ENCODE peak calls at places on chromosomes 12 and 14, in five cellular contexts. N is cardiac muscle cell, J is A549, X is fibroblast of the aortic adventitia, R is heart right ventricle. E is an unnamed sample.

GRCh38 chr12:42140901-42141300 is 3.8 kb downstream of the GXYLT1 start:
- DNase-seq in N (peak; percentile 37), R (peak; percentile 17), X (no peak), J (no peak), E (peak; percentile 31)

GRCh38 chr14:96255501-96256366 is at the start of gene BDKRB1:
- DNase-seq in X (peak; percentile 98), R (no peak), J (no peak), N (no peak), E (peak; percentile 94)

GRCh38 chr12:3313066-3313465 is 177.9 kb upstream of the PRMT8 start:
- DNase-seq in N (no peak), R (no peak), X (peak; percentile 58), J (no peak), E (peak; percentile 89)

GRCh38 chr14:106551265-106551664 is 1024.9 kb downstream of the TMEM121 start:
- DNase-seq in N (no peak), R (no peak), J (no peak), X (no peak), E (no peak)

GRCh38 chr14:100593751-100594624 is 6.8 kb upstream of the BEGAIN start:
- DNase-seq in J (no peak), X (no peak), N (no peak), R (no peak), E (no peak)

GRCh38 chr14:104873380-104874055 is 8.4 kb downstream of the CEP170B start:
- DNase-seq in X (no peak), J (no peak), N (no peak), R (no peak), E (no peak)

GRCh38 chr14:33118653-33119052 is 180.0 kb downstream of the NPAS3 start:
- DNase-seq in J (no peak), R (no peak), X (no peak), N (no peak), E (no peak)

GRCh38 chr12:118015944-118016343 is 559 bp upstream of the RFC5 start:
- DNase-seq in R (no peak), J (no peak), X (no peak), N (no peak), E (no peak)

GRCh38 chr12:126926023-126926600 is 1340.9 kb upstream of the TMEM132C start:
- DNase-seq in J (no peak), R (no peak), N (no peak), X (peak; percentile 0), E (no peak)

GRCh38 chr14:106842687-106843086 is 1316.3 kb downstream of the TMEM121 start:
- DNase-seq in X (no peak), R (no peak), N (no peak), J (peak; percentile 50), E (no peak)

DNA sequence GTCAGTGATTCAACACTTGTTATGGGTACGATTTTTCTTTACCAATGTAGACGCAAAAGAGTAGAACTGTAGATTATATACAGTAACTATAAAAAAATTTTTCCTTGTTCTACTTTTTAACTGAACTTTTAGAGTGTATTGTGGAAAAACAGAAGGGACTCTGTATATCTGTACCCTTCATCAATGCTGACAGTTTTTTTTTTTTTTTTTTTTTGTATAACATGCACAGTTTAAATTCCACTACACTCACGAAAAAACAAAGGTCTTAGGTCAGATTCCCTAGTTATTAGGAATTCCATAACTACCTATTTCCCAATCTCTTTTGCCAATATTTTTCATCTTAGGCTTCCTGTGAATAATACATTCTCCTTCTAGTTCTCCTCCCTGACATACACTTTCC is 6.4 kb downstream of the DDHD1 start:
- DNase-seq in N (no peak), X (no peak), J (no peak), R (no peak), E (no peak)
- H3K4me3 ChIP-seq in N (no peak overlapping the region), X (no peak overlapping the region), J (no peak overlapping the region), R (no peak overlapping the region), E (no peak overlapping the region)

DNA sequence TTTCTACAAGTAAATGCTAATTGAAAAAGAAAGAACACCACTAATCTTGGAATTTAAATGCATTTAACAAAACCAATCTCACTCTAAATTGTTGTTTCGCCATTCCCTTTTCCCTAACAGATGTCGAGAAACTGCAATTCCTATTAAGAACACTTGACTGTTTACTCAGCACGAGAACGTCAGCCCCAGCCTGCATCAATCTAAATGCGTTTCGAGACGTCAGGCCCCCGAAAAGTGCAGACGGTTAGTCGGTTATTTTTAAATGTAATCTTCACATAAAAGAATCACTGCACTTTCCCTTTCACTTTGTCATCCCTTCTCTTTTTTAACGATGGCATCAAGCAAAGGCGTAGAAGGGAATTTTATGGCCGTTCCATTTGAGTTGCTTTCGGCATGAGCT is 837.6 kb downstream of the VRK1 start:
- DNase-seq in R (no peak), J (no peak), N (no peak), X (no peak), E (no peak)
- TF ChIP-seq CTCF in R (no peak), J (no peak), N (no peak), X (no peak), E (no peak)

DNA sequence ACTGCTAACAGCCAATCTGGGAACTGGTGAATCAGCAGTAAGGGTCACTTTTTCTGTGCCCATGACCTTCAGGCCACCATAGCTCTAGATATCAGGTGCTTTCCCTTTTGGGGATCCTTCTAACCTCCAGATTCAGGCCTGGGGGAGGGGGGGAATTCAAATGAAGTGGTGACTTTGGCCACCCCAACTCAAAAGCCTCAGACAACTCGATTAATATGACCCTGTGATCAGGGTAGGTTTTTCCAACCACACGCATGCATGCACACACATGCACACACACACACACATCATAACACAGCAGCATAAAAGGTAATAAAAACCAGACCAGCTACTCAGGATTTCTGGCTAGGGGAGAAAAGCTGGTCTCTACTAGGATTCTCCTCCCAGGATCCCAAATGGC is 5.3 kb downstream of the TBX3 start:
- DNase-seq in J (no peak), X (no peak), N (no peak), R (no peak), E (no peak)
- H3K4me3 ChIP-seq in J (no peak overlapping the region), X (no peak overlapping the region), N (peak overlapping the region; percentile 73), R (peak overlapping the region; percentile 68), E (peak overlapping the region; percentile 99)

GRCh38 chr12:68237068-68237467 is 11.5 kb upstream of the IL26 start:
- DNase-seq in J (no peak), X (peak; percentile 66), R (no peak), N (no peak), E (no peak)
- TF ChIP-seq CTCF in J (no peak), X (peak; percentile 57), R (no peak), N (peak; percentile 42), E (peak; percentile 15)

GRCh38 chr12:121795029-121795977 is 1.8 kb upstream of the RHOF start:
- DNase-seq in J (peak; percentile 81), N (peak; percentile 85), X (peak; percentile 90), R (peak; percentile 89), E (peak; percentile 86)
- H3K4me3 ChIP-seq in J (peak overlapping the region; percentile 30), N (no peak overlapping the region), X (no peak overlapping the region), R (peak overlapping the region; percentile 60), E (no peak overlapping the region)

DNA sequence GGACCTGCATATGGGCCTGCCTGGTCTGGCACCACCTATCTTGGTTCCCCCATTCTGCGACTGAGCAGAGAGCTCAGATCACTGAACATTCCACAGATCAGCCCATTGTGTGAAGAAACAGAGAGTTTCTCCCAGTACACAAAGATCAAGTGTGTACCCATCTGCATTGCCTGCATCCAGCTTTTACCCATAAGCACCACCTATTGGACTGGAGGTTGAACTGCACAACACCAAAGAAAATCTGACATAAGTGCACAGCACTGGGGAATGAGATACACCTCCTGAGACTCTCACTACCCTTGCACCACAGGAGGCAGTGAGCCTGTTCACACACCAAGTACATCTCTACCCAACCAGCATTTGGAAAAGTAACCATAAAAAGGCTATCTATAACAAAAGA is 362.6 kb upstream of the CLEC14A start:
- DNase-seq in X (no peak), J (no peak), R (no peak), N (no peak), E (no peak)
- TF ChIP-seq CTCF in X (no peak), J (no peak), R (no peak), N (no peak), E (peak; percentile 14)

GRCh38 chr12:121060149-121061001 is 21.3 kb upstream of the OASL start:
- DNase-seq in R (peak; percentile 59), N (peak; percentile 67), J (peak; percentile 38), X (peak; percentile 38), E (peak; percentile 48)
- H3K4me3 ChIP-seq in R (peak overlapping the region; percentile 51), N (no peak overlapping the region), J (peak overlapping the region; percentile 11), X (peak overlapping the region; percentile 6), E (no peak overlapping the region)

GRCh38 chr12:57223191-57224165 is 6.0 kb upstream of the SHMT2 start:
- DNase-seq in R (no peak), X (no peak), N (no peak), J (no peak), E (no peak)

GRCh38 chr12:57221169-57221917 is 4.7 kb downstream of the NXPH4 start:
- DNase-seq in X (no peak), J (no peak), R (no peak), N (no peak), E (no peak)

GRCh38 chr12:57220770-57221168 is 4.2 kb downstream of the NXPH4 start:
- DNase-seq in J (no peak), X (no peak), N (no peak), R (no peak), E (no peak)

GRCh38 chr12:57224278-57224972 is 5.1 kb upstream of the SHMT2 start:
- DNase-seq in J (no peak), X (no peak), R (no peak), N (no peak), E (no peak)

DNA sequence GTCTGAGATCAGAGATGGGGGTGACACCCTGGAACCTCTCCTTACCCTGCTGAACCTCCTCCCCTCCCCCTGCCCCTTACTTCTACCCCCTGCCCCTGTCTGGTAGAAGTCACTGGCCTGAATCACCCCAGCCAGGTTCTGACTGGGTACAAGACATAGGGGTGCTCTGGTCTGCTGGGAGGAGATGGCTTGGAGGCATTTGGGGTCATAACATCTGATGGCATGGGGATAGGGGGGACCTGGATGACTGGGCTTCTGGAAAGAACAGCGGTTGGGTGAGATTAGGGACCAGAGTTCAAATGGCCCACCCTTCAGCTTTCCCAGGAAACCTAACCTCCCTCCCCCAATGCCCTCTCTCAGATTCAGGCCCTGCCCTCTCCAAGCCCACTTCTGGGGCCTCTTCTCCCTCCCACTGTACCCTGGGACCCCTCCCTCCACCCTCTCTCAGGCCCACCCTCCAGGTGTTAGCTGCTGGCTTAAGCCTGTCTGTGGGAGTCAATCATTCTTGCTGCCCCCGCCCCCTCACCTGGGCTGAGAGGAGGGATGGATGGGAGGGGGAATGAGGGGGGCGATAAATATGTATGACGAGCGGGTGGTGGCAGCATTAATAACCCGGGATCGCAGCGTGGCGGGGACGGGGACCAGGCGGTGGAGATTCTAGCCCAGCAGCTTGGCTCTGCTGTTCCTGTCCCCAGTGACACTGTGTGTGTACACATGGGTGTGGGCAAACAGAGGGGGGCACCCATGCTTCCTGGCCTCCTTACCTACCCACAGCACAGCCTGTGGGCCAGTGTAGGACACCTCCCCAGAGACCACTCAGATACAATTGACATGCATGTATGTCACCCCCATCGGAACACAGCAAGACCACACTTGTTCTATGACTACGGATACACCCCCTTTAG is 5.9 kb downstream of the NXPH4 start:
- DNase-seq in J (no peak), X (no peak), N (no peak), R (no peak), E (no peak)
- TF ChIP-seq CTCF in J (no peak), X (no peak), N (no peak), R (no peak), E (no peak)

GRCh38 chr14:20798932-20799331 is 3.7 kb downstream of the RNASE1 start:
- DNase-seq in N (no peak), J (no peak), R (no peak), X (no peak), E (no peak)
- H3K4me3 ChIP-seq in N (no peak overlapping the region), J (no peak overlapping the region), R (peak overlapping the region; percentile 65), X (no peak overlapping the region), E (no peak overlapping the region)

GRCh38 chr12:1544991-1545700 is 49.2 kb downstream of the FBXL14 start:
- DNase-seq in X (peak; percentile 67), N (no peak), R (no peak), J (no peak), E (peak; percentile 66)
- TF ChIP-seq CTCF in X (peak; percentile 42), N (peak; percentile 49), R (no peak), J (peak; percentile 52), E (peak; percentile 47)